ENCODE peak calls at places on chromosomes 6 and 20, in five cellular contexts. One of them, this sample, is unnamed.

GRCh38 chr6:16089232-16089843 is 39.5 kb upstream of the MYLIP start:
- DNase-seq in H7: no peak
- DNase-seq in CD8-positive, alpha-beta memory T cell: no peak
- DNase-seq in ACHN: no peak
- DNase-seq in OCI-LY7: no peak
- DNase-seq in this sample: no peak

GRCh38 chr6:17584241-17584803 is 15.8 kb upstream of the FAM8A1 start:
- DNase-seq in H7: peak; percentile 73
- DNase-seq in CD8-positive, alpha-beta memory T cell: peak; percentile 32
- DNase-seq in ACHN: peak; percentile 68
- DNase-seq in OCI-LY7: peak; percentile 62
- DNase-seq in this sample: peak; percentile 90

GRCh38 chr6:125906158-125906998 is 50.2 kb upstream of the HINT3 start:
- DNase-seq in H7: peak; percentile 48
- DNase-seq in CD8-positive, alpha-beta memory T cell: peak; percentile 11
- DNase-seq in ACHN: peak; percentile 46
- DNase-seq in OCI-LY7: peak; percentile 46
- DNase-seq in this sample: peak; percentile 67

GRCh38 chr20:55472704-55473103 is 532.6 kb downstream of the CBLN4 start:
- DNase-seq in H7: peak; percentile 40
- DNase-seq in CD8-positive, alpha-beta memory T cell: no peak
- DNase-seq in ACHN: no peak
- DNase-seq in OCI-LY7: peak; percentile 4
- DNase-seq in this sample: peak; percentile 10

GRCh38 chr20:8045946-8046345 is 26.4 kb upstream of the TMX4 start:
- DNase-seq in H7: no peak
- DNase-seq in CD8-positive, alpha-beta memory T cell: no peak
- DNase-seq in ACHN: no peak
- DNase-seq in OCI-LY7: no peak
- DNase-seq in this sample: no peak

GRCh38 chr6:19472168-19472567 is 365.0 kb upstream of the ID4 start:
- DNase-seq in H7: no peak
- DNase-seq in CD8-positive, alpha-beta memory T cell: no peak
- DNase-seq in ACHN: peak; percentile 11
- DNase-seq in OCI-LY7: no peak
- DNase-seq in this sample: peak; percentile 27

GRCh38 chr20:51767867-51768758 is at the start of gene ATP9A:
- DNase-seq in H7: peak; percentile 88
- DNase-seq in CD8-positive, alpha-beta memory T cell: no peak
- DNase-seq in ACHN: no peak
- DNase-seq in OCI-LY7: no peak
- DNase-seq in this sample: no peak

GRCh38 chr20:5621305-5621704 is 128.9 kb upstream of the SHLD1 start:
- DNase-seq in H7: no peak
- DNase-seq in CD8-positive, alpha-beta memory T cell: no peak
- DNase-seq in ACHN: no peak
- DNase-seq in OCI-LY7: no peak
- DNase-seq in this sample: peak; percentile 64

GRCh38 chr6:558089-558488 is 98.8 kb downstream of the HUS1B start:
- DNase-seq in H7: no peak
- DNase-seq in CD8-positive, alpha-beta memory T cell: no peak
- DNase-seq in ACHN: peak; percentile 13
- DNase-seq in OCI-LY7: peak; percentile 38
- DNase-seq in this sample: peak; percentile 27

GRCh38 chr20:3653921-3654320 is 9.3 kb downstream of the GFRA4 start:
- DNase-seq in H7: no peak
- DNase-seq in CD8-positive, alpha-beta memory T cell: no peak
- DNase-seq in ACHN: no peak
- DNase-seq in OCI-LY7: no peak
- DNase-seq in this sample: no peak

This sample was measured in SK-MEL-5.